ENCODE peak calls at places on chromosome 20, in five cellular contexts. G is H1, Z is NT2/D1, S is HepG2, E is GM12878. O is an unnamed sample.

GRCh38 chr20:59645316-59645715 is 41.0 kb downstream of the PHACTR3 start:
- DNase-seq in Z (no peak), S (no peak), G (no peak), E (no peak), O (no peak)

GRCh38 chr20:48687097-48687800 is 140.6 kb downstream of the PREX1 start:
- DNase-seq in G (no peak), Z (no peak), E (no peak), S (no peak), O (no peak)

GRCh38 chr20:2626853-2627541 is 25.4 kb upstream of the NOP56 start:
- DNase-seq in Z (no peak), S (peak; percentile 80), E (no peak), G (no peak), O (no peak)

GRCh38 chr20:46770330-46771194 is 61.1 kb downstream of the SLC2A10 start:
- DNase-seq in E (no peak), Z (no peak), S (no peak), G (no peak), O (no peak)

GRCh38 chr20:32674362-32674789 is 635 bp upstream of the C20orf203 start:
- DNase-seq in Z (no peak), E (no peak), G (peak; percentile 83), S (peak; percentile 64), O (peak; percentile 68)

GRCh38 chr20:41149679-41150131 is 12.4 kb downstream of the PLCG1 start:
- DNase-seq in Z (no peak), G (no peak), E (no peak), S (peak; percentile 51), O (no peak)

GRCh38 chr20:45407067-45407745 is 883 bp upstream of the DBNDD2 start:
- DNase-seq in Z (no peak), S (no peak), G (no peak), E (no peak), O (peak; percentile 17)

GRCh38 chr20:41072099-41072798 is 43.6 kb downstream of the TOP1 start:
- DNase-seq in E (no peak), G (no peak), S (no peak), Z (no peak), O (no peak)

GRCh38 chr20:5191829-5192569 is 65.2 kb downstream of the CDS2 start:
- DNase-seq in S (peak; percentile 90), Z (no peak), E (peak; percentile 61), G (no peak), O (peak; percentile 71)

GRCh38 chr20:48737463-48738093 is 90.2 kb downstream of the PREX1 start:
- DNase-seq in S (no peak), G (no peak), E (no peak), Z (no peak), O (no peak)

GRCh38 chr20:50415516-50416268 is 94.5 kb upstream of the PTPN1 start:
- DNase-seq in E (no peak), Z (no peak), G (peak; percentile 59), S (peak; percentile 86), O (no peak)

GRCh38 chr20:14925286-14925685 is 587.9 kb upstream of the FLRT3 start:
- DNase-seq in E (no peak), G (no peak), Z (no peak), S (no peak), O (no peak)

GRCh38 chr20:19070681-19071441 is 141.6 kb upstream of the SLC24A3 start:
- DNase-seq in E (peak; percentile 77), Z (no peak), G (peak; percentile 1), S (no peak), O (no peak)

GRCh38 chr20:57392512-57393271 is 1.5 kb downstream of the RBM38 start:
- DNase-seq in S (no peak), G (no peak), Z (no peak), E (no peak), O (no peak)
- TF ChIP-seq SUZ12 in S (no peak), G (no peak), Z (no peak), E (no peak), O (no peak)

GRCh38 chr20:39993737-39994136 is 695.3 kb downstream of the MAFB start:
- DNase-seq in G (no peak), E (no peak), S (no peak), Z (no peak), O (no peak)
- TF ChIP-seq SUZ12 in G (no peak), E (no peak), S (no peak), Z (no peak), O (no peak)

DNA sequence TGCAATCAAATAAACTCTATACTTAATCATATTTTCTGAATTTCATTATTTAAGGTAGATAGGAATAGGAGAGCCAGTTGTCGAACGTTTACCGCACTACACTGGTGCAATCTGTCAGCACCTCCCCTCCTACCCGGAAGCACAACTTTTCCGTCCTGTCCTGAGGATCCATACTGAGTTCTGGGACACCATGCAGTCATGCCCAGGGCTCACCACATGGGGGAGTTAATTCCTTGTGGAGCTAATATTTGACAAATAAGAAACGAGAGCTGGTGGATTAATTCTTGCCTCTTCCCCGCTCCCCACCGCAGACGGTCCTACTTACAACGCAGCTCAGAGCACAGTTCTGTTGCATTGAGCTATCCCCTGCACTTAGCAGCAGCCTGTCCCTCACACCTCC is 107.7 kb upstream of the RALGAPA2 start:
- DNase-seq in S (peak; percentile 68), G (peak; percentile 69), E (no peak), Z (no peak), O (peak; percentile 59)
- TF ChIP-seq SUZ12 in S (no peak), G (no peak), E (no peak), Z (no peak), O (no peak)

DNA sequence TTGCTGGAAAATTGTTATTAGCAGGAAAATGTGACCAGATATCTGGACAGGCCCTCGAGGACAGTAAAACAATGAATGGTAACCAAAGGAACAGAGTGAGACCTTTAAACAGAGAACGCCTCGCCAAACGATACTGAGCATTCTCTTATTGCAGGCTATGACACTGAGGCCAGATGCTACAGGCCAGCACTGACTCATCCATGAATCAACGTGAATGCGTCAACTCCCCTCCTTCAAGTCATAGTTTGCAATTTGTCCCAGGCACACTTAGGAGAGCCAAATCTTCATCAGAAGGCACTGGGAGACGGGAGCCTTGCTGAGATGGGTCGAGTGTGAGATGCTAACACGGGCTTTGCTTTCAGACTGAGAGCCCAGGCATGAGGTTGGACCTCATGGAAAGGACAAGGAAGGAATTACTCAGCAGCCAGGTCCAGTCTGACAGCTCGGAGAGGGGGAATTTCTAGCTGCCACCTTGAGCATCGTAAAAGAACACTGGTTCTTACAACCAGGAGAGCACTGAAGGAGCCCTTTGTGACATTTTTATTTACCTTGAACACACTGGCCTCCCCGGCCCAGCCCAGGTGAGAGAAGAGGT is 60.7 kb downstream of the BMP7 start:
- DNase-seq in G (no peak), S (no peak), Z (no peak), E (no peak), O (no peak)
- TF ChIP-seq SUZ12 in G (no peak), S (no peak), Z (no peak), E (no peak), O (no peak)

GRCh38 chr20:58342104-58342945 is 32.8 kb downstream of the RAB22A start:
- DNase-seq in S (no peak), E (no peak), G (no peak), Z (no peak), O (no peak)

GRCh38 chr20:58339741-58340140 is 30.2 kb downstream of the RAB22A start:
- DNase-seq in S (no peak), E (no peak), G (no peak), Z (no peak), O (no peak)

GRCh38 chr20:58340151-58340550 is 30.6 kb downstream of the RAB22A start:
- DNase-seq in Z (no peak), S (no peak), G (no peak), E (no peak), O (no peak)

GRCh38 chr20:58344741-58345140 is 35.2 kb downstream of the RAB22A start:
- DNase-seq in E (no peak), G (no peak), Z (no peak), S (no peak), O (no peak)

DNA sequence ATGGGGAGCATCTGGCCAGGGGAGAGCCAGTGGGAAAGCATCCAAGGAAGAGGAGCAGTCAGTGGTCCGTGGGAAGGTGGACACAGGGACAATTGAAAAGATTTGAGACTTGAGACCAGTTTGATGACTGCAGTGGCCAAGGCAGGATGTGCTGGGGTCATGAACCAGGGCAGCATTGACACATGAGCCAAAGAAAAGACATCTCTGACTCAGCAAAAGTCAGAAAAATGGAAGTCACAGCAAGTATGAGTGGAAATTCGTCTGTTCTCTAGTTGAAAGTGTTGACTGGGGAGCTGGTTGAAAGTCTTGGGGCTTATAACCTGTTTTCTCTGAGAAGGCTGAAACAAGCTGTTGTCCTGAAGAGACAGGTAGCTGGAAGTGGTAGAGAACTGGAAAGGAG is 31.3 kb downstream of the RAB22A start:
- DNase-seq in E (no peak), Z (no peak), S (no peak), G (no peak), O (no peak)
- TF ChIP-seq SUZ12 in E (no peak), Z (no peak), S (no peak), G (no peak), O (no peak)

DNA sequence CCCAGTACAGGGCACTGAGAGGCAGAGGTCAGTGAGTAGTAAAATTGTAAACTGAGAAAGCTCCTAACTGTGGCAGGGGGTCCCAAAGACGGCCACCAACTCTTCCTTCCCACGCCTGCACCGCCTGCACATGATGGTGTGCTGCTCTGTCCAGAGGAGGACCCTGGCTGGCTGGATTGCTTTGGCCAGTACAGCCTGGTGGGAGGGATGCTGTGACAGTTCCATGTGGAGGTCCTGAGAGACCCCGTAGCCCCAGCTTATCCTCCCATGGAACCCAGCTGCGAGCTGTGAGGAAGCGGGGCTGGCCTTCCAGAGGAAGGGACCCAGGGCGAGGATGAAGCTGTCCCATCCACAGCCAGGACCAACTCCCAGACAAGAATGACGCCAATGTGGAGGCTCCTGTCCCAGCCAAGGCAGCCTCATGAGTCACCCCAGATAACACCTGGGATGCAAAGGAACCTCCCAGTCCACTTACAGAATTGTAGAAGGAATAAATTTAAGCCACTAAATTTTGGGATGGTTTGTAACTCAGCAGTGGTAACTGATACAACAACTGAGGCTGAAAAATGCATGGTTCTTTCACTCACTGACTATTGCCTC is 2.0 kb upstream of the ACSS1 start:
- DNase-seq in Z (no peak), G (no peak), E (no peak), S (no peak), O (no peak)
- TF ChIP-seq SUZ12 in Z (no peak), G (no peak), E (no peak), S (no peak), O (no peak)

GRCh38 chr20:63178889-63179751 is 36.8 kb downstream of the YTHDF1 start:
- DNase-seq in E (no peak), G (peak; percentile 77), S (no peak), Z (no peak), O (peak; percentile 56)
- TF ChIP-seq SUZ12 in E (no peak), G (peak; percentile 33), S (no peak), Z (no peak), O (no peak)